ENCODE peak calls at places on chromosomes 3 and 15, in six cellular contexts. One of them, this sample, is unnamed. For H3K27me3, the result is how much of the 10 kb centered on the place peaks cover.

GRCh38 chr3:30035935-30036567 is 570.4 kb upstream of the TGFBR2 start:
- DNase-seq in K562: no peak
- DNase-seq in astrocyte: peak
- DNase-seq in HCT116: no peak
- DNase-seq in fibroblast of lung: peak
- DNase-seq in SK-N-SH: no peak
- DNase-seq in this sample: no peak

GRCh38 chr3:141455603-141456327 is 31.1 kb upstream of the RASA2 start:
- DNase-seq in K562: no peak
- DNase-seq in astrocyte: no peak
- DNase-seq in HCT116: no peak
- DNase-seq in fibroblast of lung: no peak
- DNase-seq in SK-N-SH: no peak
- DNase-seq in this sample: no peak

GRCh38 chr15:84839714-84840113 is 22.6 kb downstream of the ALPK3 start:
- DNase-seq in K562: no peak
- DNase-seq in astrocyte: no peak
- DNase-seq in HCT116: no peak
- DNase-seq in fibroblast of lung: no peak
- DNase-seq in SK-N-SH: no peak
- DNase-seq in this sample: no peak

GRCh38 chr3:129651316-129652202 is 45.1 kb upstream of the PLXND1 start:
- DNase-seq in K562: no peak
- DNase-seq in astrocyte: peak
- DNase-seq in HCT116: peak
- DNase-seq in fibroblast of lung: peak
- DNase-seq in SK-N-SH: no peak
- DNase-seq in this sample: no peak

GRCh38 chr15:29822100-29822684 is at the start of gene TJP1:
- DNase-seq in K562: peak
- DNase-seq in astrocyte: peak
- DNase-seq in HCT116: no peak
- DNase-seq in fibroblast of lung: peak
- DNase-seq in SK-N-SH: peak
- DNase-seq in this sample: no peak

GRCh38 chr3:179729086-179729485 is 76.2 kb downstream of the USP13 start:
- DNase-seq in K562: no peak
- DNase-seq in astrocyte: no peak
- DNase-seq in HCT116: no peak
- DNase-seq in fibroblast of lung: no peak
- DNase-seq in SK-N-SH: no peak
- DNase-seq in this sample: no peak

GRCh38 chr3:115843206-115843605 is 219.9 kb downstream of the GAP43 start:
- DNase-seq in K562: no peak
- DNase-seq in astrocyte: no peak
- DNase-seq in HCT116: no peak
- DNase-seq in fibroblast of lung: no peak
- DNase-seq in SK-N-SH: no peak
- DNase-seq in this sample: no peak

GRCh38 chr3:174125267-174125844 is 727.8 kb downstream of the NLGN1 start:
- DNase-seq in K562: peak
- DNase-seq in astrocyte: peak
- DNase-seq in HCT116: peak
- DNase-seq in fibroblast of lung: peak
- DNase-seq in SK-N-SH: peak
- DNase-seq in this sample: no peak

GRCh38 chr3:156751461-156752025 is 74.6 kb upstream of the LEKR1 start:
- DNase-seq in K562: no peak
- DNase-seq in astrocyte: peak
- DNase-seq in HCT116: no peak
- DNase-seq in fibroblast of lung: peak
- DNase-seq in SK-N-SH: peak
- DNase-seq in this sample: no peak

GRCh38 chr15:47717036-47717611 is at the start of gene SEMA6D:
- DNase-seq in K562: no peak
- DNase-seq in astrocyte: peak
- DNase-seq in HCT116: no peak
- DNase-seq in fibroblast of lung: peak
- DNase-seq in SK-N-SH: peak
- DNase-seq in this sample: no peak

GRCh38 chr3:9184464-9184835 is 65.0 kb downstream of the SRGAP3 start:
- DNase-seq in K562: no peak
- DNase-seq in astrocyte: no peak
- DNase-seq in HCT116: no peak
- DNase-seq in fibroblast of lung: no peak
- DNase-seq in SK-N-SH: no peak
- DNase-seq in this sample: no peak

GRCh38 chr15:49328941-49329340 is 94.1 kb upstream of the FGF7 start:
- DNase-seq in K562: no peak
- DNase-seq in astrocyte: no peak
- DNase-seq in HCT116: no peak
- DNase-seq in fibroblast of lung: no peak
- DNase-seq in SK-N-SH: no peak
- DNase-seq in this sample: no peak

GRCh38 chr3:52253314-52254260 is 8.0 kb downstream of the PPM1M start:
- DNase-seq in K562: no peak
- DNase-seq in astrocyte: no peak
- DNase-seq in HCT116: no peak
- DNase-seq in fibroblast of lung: peak
- DNase-seq in SK-N-SH: no peak
- DNase-seq in this sample: peak

GRCh38 chr15:93823971-93824866 is 407.1 kb upstream of the MCTP2 start:
- DNase-seq in K562: no peak
- DNase-seq in astrocyte: no peak
- DNase-seq in HCT116: no peak
- DNase-seq in fibroblast of lung: no peak
- DNase-seq in SK-N-SH: peak
- DNase-seq in this sample: no peak

GRCh38 chr3:15512173-15512572 is 9.3 kb downstream of the COLQ start:
- DNase-seq in K562: no peak
- DNase-seq in astrocyte: peak
- DNase-seq in HCT116: no peak
- DNase-seq in fibroblast of lung: peak
- DNase-seq in SK-N-SH: no peak
- DNase-seq in this sample: no peak

GRCh38 chr15:31024979-31025378 is 33.6 kb upstream of the MTMR10 start:
- DNase-seq in K562: no peak
- DNase-seq in astrocyte: peak
- DNase-seq in HCT116: no peak
- DNase-seq in fibroblast of lung: peak
- DNase-seq in SK-N-SH: peak
- DNase-seq in this sample: no peak
- H3K27ac ChIP-seq in K562: no peak
- H3K27ac ChIP-seq in astrocyte: peak
- H3K27ac ChIP-seq in HCT116: no peak
- H3K27ac ChIP-seq in fibroblast of lung: no peak
- H3K27ac ChIP-seq in SK-N-SH: peak
- H3K27ac ChIP-seq in this sample: no peak

DNA sequence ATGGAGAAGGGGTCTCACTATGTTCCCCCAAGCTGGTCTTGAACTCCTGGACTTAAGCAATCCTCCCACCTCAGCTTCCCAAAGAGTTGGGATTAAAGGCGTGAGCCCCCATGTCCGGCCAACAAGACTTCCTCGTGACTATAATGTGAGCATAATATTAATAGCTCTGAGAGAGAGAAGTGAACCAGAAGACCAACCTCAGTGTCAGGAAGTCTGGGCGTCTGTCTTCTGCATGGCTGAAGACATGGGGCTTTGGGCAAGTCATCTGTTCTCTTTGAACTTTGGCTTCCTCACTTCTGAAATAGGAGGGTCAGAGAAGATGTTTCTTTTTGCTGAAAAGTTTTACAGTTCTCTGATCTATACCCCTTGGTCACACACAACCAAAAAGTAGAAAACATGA is 92.1 kb downstream of the SLC49A4 start:
- DNase-seq in K562: no peak
- DNase-seq in astrocyte: no peak
- DNase-seq in HCT116: no peak
- DNase-seq in fibroblast of lung: no peak
- DNase-seq in SK-N-SH: no peak
- DNase-seq in this sample: no peak
- H2AFZ ChIP-seq in K562: no peak
- H2AFZ ChIP-seq in astrocyte: no peak
- H2AFZ ChIP-seq in HCT116: no peak
- H2AFZ ChIP-seq in fibroblast of lung: no peak
- H2AFZ ChIP-seq in SK-N-SH: no peak
- H2AFZ ChIP-seq in this sample: no peak

DNA sequence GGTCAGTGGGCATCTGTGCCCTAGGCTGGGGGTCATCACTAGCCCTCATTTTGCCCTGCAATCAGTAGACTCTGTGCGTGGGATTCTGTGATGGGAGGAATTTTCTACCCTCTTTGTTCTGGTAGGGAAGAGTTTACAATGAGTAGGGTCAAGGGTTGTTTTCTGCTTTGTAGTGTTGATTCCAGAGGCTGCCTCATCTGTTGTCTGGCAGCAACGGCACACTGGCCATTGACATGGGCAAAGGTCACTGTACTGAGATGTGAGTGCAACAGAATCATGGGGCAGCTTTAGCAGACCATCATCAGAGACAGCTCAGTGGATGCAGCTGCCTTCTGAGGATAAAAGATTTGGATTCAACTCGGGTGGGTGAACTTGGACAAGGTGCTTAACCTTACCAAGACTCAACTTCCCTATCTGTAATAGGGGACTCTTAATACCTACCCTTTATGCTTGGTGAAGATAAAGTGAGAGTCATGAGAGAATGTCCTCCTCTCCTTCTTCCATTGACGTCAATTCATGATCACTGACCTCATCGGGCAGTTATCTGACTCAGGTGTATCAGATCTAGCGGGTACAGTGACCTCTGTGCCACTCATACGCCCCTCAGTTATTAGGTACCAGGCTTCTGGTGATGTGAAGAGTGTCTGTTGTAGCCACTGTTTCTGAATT is 127.5 kb downstream of the RPLP1 start:
- DNase-seq in K562: no peak
- DNase-seq in astrocyte: no peak
- DNase-seq in HCT116: no peak
- DNase-seq in fibroblast of lung: no peak
- DNase-seq in SK-N-SH: no peak
- DNase-seq in this sample: no peak
- H3K27me3 ChIP-seq in K562: under half
- H3K27me3 ChIP-seq in astrocyte: under half
- H3K27me3 ChIP-seq in HCT116: under half
- H3K27me3 ChIP-seq in fibroblast of lung: under half
- H3K27me3 ChIP-seq in SK-N-SH: under half
- H3K27me3 ChIP-seq in this sample: under half

DNA sequence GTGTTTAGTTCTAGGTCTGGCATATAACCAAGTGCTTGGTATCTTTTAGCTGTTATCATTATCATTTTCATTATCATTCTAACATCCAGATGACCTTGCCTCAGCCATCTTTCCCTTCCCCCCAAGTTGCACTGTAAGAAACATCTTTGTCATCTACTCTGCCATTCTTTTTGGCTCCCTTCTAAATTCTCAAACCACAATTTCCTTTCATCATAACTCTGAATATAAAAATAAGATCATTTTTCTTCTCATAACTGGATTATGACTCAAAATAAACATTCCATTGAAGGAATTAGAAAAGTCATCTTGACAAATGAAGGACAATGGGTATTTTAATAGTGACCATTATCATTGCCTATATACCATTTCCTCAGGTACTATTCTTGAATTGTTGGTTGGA is 786.2 kb downstream of the AGBL1 start:
- DNase-seq in K562: no peak
- DNase-seq in astrocyte: peak
- DNase-seq in HCT116: no peak
- DNase-seq in fibroblast of lung: peak
- DNase-seq in SK-N-SH: no peak
- DNase-seq in this sample: no peak
- H3K27ac ChIP-seq in K562: no peak
- H3K27ac ChIP-seq in astrocyte: peak
- H3K27ac ChIP-seq in HCT116: no peak
- H3K27ac ChIP-seq in fibroblast of lung: no peak
- H3K27ac ChIP-seq in SK-N-SH: no peak
- H3K27ac ChIP-seq in this sample: no peak

GRCh38 chr15:37135225-37135624 is 34.9 kb upstream of the MEIS2 start:
- DNase-seq in K562: peak
- DNase-seq in astrocyte: no peak
- DNase-seq in HCT116: peak
- DNase-seq in fibroblast of lung: no peak
- DNase-seq in SK-N-SH: no peak
- DNase-seq in this sample: no peak

GRCh38 chr15:37134244-37134643 is 33.9 kb upstream of the MEIS2 start:
- DNase-seq in K562: no peak
- DNase-seq in astrocyte: no peak
- DNase-seq in HCT116: no peak
- DNase-seq in fibroblast of lung: no peak
- DNase-seq in SK-N-SH: no peak
- DNase-seq in this sample: no peak

GRCh38 chr15:37134699-37135131 is 34.4 kb upstream of the MEIS2 start:
- DNase-seq in K562: peak
- DNase-seq in astrocyte: no peak
- DNase-seq in HCT116: peak
- DNase-seq in fibroblast of lung: peak
- DNase-seq in SK-N-SH: no peak
- DNase-seq in this sample: no peak

GRCh38 chr15:37132826-37133417 is 32.6 kb upstream of the MEIS2 start:
- DNase-seq in K562: no peak
- DNase-seq in astrocyte: no peak
- DNase-seq in HCT116: no peak
- DNase-seq in fibroblast of lung: no peak
- DNase-seq in SK-N-SH: no peak
- DNase-seq in this sample: no peak

GRCh38 chr15:37133619-37134018 is 33.3 kb upstream of the MEIS2 start:
- DNase-seq in K562: no peak
- DNase-seq in astrocyte: no peak
- DNase-seq in HCT116: no peak
- DNase-seq in fibroblast of lung: peak
- DNase-seq in SK-N-SH: no peak
- DNase-seq in this sample: no peak
- H2AFZ ChIP-seq in K562: no peak
- H2AFZ ChIP-seq in astrocyte: no peak
- H2AFZ ChIP-seq in HCT116: peak
- H2AFZ ChIP-seq in fibroblast of lung: no peak
- H2AFZ ChIP-seq in SK-N-SH: peak
- H2AFZ ChIP-seq in this sample: no peak

DNA sequence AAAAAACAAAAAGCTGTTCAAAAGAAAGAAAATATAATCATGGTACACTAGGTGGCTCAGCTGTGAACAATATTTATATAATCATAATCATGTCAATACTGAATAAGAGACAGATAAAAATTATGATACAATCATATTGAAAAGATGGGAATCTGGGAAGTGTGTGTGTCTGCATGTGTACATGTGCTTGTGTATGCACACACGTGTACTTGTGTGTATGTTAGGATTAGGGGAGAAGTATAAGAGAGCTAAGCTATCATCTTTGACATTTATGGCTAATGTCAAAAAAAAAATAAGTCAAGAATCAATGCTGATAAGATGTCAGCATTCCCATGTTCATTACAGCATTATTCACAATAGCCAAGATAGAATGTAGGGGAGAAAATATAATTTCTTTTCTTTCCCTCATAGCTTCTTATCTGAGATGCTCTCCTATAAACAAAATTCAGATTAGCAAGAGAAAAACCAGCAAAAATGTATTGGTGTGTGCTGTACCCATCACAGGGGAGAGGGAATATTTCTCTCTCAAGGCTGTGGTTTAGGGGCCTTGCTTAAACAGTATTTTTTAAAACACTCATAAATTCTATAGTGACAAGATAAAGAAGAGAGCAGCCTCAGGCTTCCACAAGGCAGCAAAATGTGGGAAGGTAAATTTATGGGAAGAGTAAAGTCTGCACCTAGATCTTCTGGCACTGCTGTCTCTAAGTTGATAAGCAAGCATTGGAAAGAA is 63.4 kb upstream of the ITGA11 start:
- DNase-seq in K562: no peak
- DNase-seq in astrocyte: no peak
- DNase-seq in HCT116: no peak
- DNase-seq in fibroblast of lung: no peak
- DNase-seq in SK-N-SH: no peak
- DNase-seq in this sample: no peak
- H3K27me3 ChIP-seq in K562: under half
- H3K27me3 ChIP-seq in astrocyte: under half
- H3K27me3 ChIP-seq in HCT116: under half
- H3K27me3 ChIP-seq in fibroblast of lung: under half
- H3K27me3 ChIP-seq in SK-N-SH: under half
- H3K27me3 ChIP-seq in this sample: under half

This sample was measured in DND-41.